ENCODE peak calls at places on chromosomes 16 and 17, in nine cellular contexts. One of them, this sample, is unnamed.

GRCh38 chr17:21058098-21058893 is 15.5 kb upstream of the USP22 start:
- DNase-seq in stomach: no peak
- DNase-seq in upper lobe of left lung: no peak
- DNase-seq in HCT116: no peak
- DNase-seq in prostate gland: no peak
- DNase-seq in transverse colon: no peak
- DNase-seq in esophagus muscularis mucosa: no peak
- DNase-seq in breast epithelium: no peak
- DNase-seq in spleen: no peak
- DNase-seq in this sample: no peak

GRCh38 chr17:15963670-15964110 is 18.8 kb downstream of the ADORA2B start:
- DNase-seq in stomach: no peak
- DNase-seq in upper lobe of left lung: no peak
- DNase-seq in HCT116: peak
- DNase-seq in prostate gland: no peak
- DNase-seq in transverse colon: no peak
- DNase-seq in esophagus muscularis mucosa: no peak
- DNase-seq in breast epithelium: no peak
- DNase-seq in spleen: no peak
- DNase-seq in this sample: no peak

GRCh38 chr17:36949461-36949927 is 740 bp downstream of the AATF start:
- DNase-seq in stomach: no peak
- DNase-seq in upper lobe of left lung: no peak
- DNase-seq in HCT116: no peak
- DNase-seq in prostate gland: no peak
- DNase-seq in transverse colon: no peak
- DNase-seq in esophagus muscularis mucosa: no peak
- DNase-seq in breast epithelium: no peak
- DNase-seq in spleen: no peak
- DNase-seq in this sample: no peak

GRCh38 chr16:57479422-57480126 is 6.7 kb downstream of the DOK4 start:
- DNase-seq in stomach: peak
- DNase-seq in upper lobe of left lung: no peak
- DNase-seq in HCT116: no peak
- DNase-seq in prostate gland: no peak
- DNase-seq in transverse colon: peak
- DNase-seq in esophagus muscularis mucosa: no peak
- DNase-seq in breast epithelium: peak
- DNase-seq in spleen: peak
- DNase-seq in this sample: no peak

GRCh38 chr17:3641717-3642486 is 5.3 kb downstream of the CTNS start:
- DNase-seq in stomach: peak
- DNase-seq in upper lobe of left lung: no peak
- DNase-seq in HCT116: no peak
- DNase-seq in prostate gland: no peak
- DNase-seq in transverse colon: no peak
- DNase-seq in esophagus muscularis mucosa: no peak
- DNase-seq in breast epithelium: no peak
- DNase-seq in spleen: no peak
- DNase-seq in this sample: no peak

GRCh38 chr16:80273635-80274538 is 266.9 kb upstream of the DYNLRB2 start:
- DNase-seq in stomach: no peak
- DNase-seq in upper lobe of left lung: no peak
- DNase-seq in HCT116: no peak
- DNase-seq in prostate gland: no peak
- DNase-seq in transverse colon: no peak
- DNase-seq in esophagus muscularis mucosa: no peak
- DNase-seq in breast epithelium: no peak
- DNase-seq in spleen: no peak
- DNase-seq in this sample: no peak

GRCh38 chr17:40443988-40444899 is 994 bp downstream of the IGFBP4 start:
- DNase-seq in stomach: no peak
- DNase-seq in upper lobe of left lung: no peak
- DNase-seq in HCT116: no peak
- DNase-seq in prostate gland: no peak
- DNase-seq in transverse colon: peak
- DNase-seq in esophagus muscularis mucosa: no peak
- DNase-seq in breast epithelium: no peak
- DNase-seq in spleen: no peak
- DNase-seq in this sample: no peak

GRCh38 chr17:21242780-21243515 is 10.3 kb downstream of the NATD1 start:
- DNase-seq in stomach: no peak
- DNase-seq in upper lobe of left lung: peak
- DNase-seq in HCT116: no peak
- DNase-seq in prostate gland: no peak
- DNase-seq in transverse colon: no peak
- DNase-seq in esophagus muscularis mucosa: no peak
- DNase-seq in breast epithelium: no peak
- DNase-seq in spleen: no peak
- DNase-seq in this sample: no peak

GRCh38 chr17:81991684-81992513 is 14.5 kb downstream of the ASPSCR1 start:
- DNase-seq in stomach: peak
- DNase-seq in upper lobe of left lung: peak
- DNase-seq in HCT116: no peak
- DNase-seq in prostate gland: peak
- DNase-seq in transverse colon: peak
- DNase-seq in esophagus muscularis mucosa: no peak
- DNase-seq in breast epithelium: peak
- DNase-seq in spleen: no peak
- DNase-seq in this sample: no peak

DNA sequence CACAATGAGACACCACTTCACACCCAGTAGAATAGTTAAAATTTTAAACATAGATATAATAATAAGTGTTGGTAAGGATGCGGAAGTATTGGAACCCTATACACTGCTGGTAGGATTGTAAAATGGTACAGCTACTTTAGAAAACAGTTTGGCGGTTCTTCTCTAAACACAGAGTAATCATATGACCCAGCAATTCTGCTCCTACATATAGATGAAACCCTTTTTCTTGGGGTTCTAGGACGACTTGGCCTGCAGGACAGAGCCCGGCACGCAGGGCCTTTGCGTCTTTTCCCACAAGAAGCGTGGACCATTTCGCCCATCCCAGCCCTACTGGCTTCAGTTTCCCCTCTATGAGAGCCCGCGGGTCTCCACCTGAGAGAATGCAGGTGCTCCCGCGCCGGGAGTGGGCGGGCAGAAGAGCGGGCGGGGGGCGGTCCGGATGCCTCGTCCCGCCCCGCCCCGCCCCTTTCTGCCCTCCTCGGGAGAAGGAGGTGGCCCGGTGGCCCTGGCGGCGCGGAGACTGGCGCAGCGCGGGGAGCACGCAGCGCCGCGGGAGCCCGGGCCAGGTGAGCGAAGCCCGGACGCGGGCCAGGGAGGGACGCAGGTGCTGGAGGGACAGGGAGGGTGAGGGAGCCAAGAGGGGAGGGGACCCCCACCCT is at the start of gene SDR42E2:
- DNase-seq in stomach: peak
- DNase-seq in upper lobe of left lung: peak
- DNase-seq in HCT116: no peak
- DNase-seq in prostate gland: no peak
- DNase-seq in transverse colon: peak
- DNase-seq in esophagus muscularis mucosa: no peak
- DNase-seq in breast epithelium: no peak
- DNase-seq in spleen: no peak
- DNase-seq in this sample: no peak
- TF ChIP-seq POLR2AphosphoS5 in stomach: no peak
- TF ChIP-seq POLR2AphosphoS5 in upper lobe of left lung: no peak
- TF ChIP-seq POLR2AphosphoS5 in HCT116: peak
- TF ChIP-seq POLR2AphosphoS5 in prostate gland: no peak
- TF ChIP-seq POLR2AphosphoS5 in transverse colon: no peak
- TF ChIP-seq POLR2AphosphoS5 in esophagus muscularis mucosa: no peak
- TF ChIP-seq POLR2AphosphoS5 in breast epithelium: no peak
- TF ChIP-seq POLR2AphosphoS5 in spleen: no peak
- TF ChIP-seq POLR2AphosphoS5 in this sample: no peak

GRCh38 chr16:30961384-30961783 is 3.8 kb downstream of the SETD1A start:
- DNase-seq in stomach: no peak
- DNase-seq in upper lobe of left lung: no peak
- DNase-seq in HCT116: no peak
- DNase-seq in prostate gland: no peak
- DNase-seq in transverse colon: no peak
- DNase-seq in esophagus muscularis mucosa: no peak
- DNase-seq in breast epithelium: no peak
- DNase-seq in spleen: no peak
- DNase-seq in this sample: no peak

GRCh38 chr16:30956601-30957455 is 726 bp upstream of the SETD1A start:
- DNase-seq in stomach: peak
- DNase-seq in upper lobe of left lung: peak
- DNase-seq in HCT116: peak
- DNase-seq in prostate gland: peak
- DNase-seq in transverse colon: peak
- DNase-seq in esophagus muscularis mucosa: no peak
- DNase-seq in breast epithelium: peak
- DNase-seq in spleen: peak
- DNase-seq in this sample: no peak

GRCh38 chr16:30954993-30955392 is 2.6 kb upstream of the SETD1A start:
- DNase-seq in stomach: no peak
- DNase-seq in upper lobe of left lung: no peak
- DNase-seq in HCT116: no peak
- DNase-seq in prostate gland: no peak
- DNase-seq in transverse colon: no peak
- DNase-seq in esophagus muscularis mucosa: no peak
- DNase-seq in breast epithelium: no peak
- DNase-seq in spleen: no peak
- DNase-seq in this sample: no peak

GRCh38 chr16:30958164-30959083 is 870 bp downstream of the SETD1A start:
- DNase-seq in stomach: peak
- DNase-seq in upper lobe of left lung: no peak
- DNase-seq in HCT116: peak
- DNase-seq in prostate gland: no peak
- DNase-seq in transverse colon: peak
- DNase-seq in esophagus muscularis mucosa: no peak
- DNase-seq in breast epithelium: no peak
- DNase-seq in spleen: peak
- DNase-seq in this sample: no peak

DNA sequence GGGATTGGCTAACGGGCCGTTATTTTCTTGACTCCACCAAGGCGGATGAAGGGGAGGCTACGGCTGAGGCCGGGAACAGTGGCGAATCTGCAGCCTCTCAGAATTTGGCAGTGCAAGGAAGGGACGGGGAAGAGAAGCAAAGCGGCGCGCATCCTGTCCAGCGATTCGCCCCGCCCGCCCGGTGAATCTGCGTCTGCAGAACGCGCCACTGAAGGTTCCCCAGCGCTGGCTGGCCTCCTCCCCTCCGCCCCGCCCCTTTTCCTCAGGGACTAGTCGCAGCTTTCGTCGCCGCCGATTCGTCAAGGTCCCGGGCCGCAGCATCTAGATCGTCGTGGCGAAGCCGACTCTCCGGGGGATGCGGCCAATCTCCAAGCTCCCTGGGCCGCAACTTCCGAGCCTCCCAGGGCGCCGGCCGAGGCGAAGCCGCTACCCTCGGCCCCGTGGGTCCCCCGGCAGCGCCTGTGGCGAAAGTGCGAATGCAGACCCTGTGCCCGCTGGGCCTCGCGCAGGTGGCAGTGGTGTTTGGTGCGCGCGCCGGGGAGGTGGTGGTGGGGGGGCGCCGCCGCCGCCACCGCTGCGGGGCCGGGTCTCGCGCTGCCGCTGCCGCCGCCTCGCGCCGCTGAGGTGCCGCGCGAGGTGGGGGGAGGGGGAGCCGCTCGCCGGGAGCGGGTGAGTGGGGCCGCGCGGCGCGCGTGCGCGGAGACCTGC is at the start of gene SETD1A:
- DNase-seq in stomach: peak
- DNase-seq in upper lobe of left lung: peak
- DNase-seq in HCT116: peak
- DNase-seq in prostate gland: peak
- DNase-seq in transverse colon: peak
- DNase-seq in esophagus muscularis mucosa: peak
- DNase-seq in breast epithelium: peak
- DNase-seq in spleen: peak
- DNase-seq in this sample: no peak
- TF ChIP-seq CTCF in stomach: no peak
- TF ChIP-seq CTCF in upper lobe of left lung: peak
- TF ChIP-seq CTCF in HCT116: no peak
- TF ChIP-seq CTCF in prostate gland: peak
- TF ChIP-seq CTCF in transverse colon: peak
- TF ChIP-seq CTCF in esophagus muscularis mucosa: peak
- TF ChIP-seq CTCF in breast epithelium: peak
- TF ChIP-seq CTCF in spleen: peak
- TF ChIP-seq CTCF in this sample: no peak

DNA sequence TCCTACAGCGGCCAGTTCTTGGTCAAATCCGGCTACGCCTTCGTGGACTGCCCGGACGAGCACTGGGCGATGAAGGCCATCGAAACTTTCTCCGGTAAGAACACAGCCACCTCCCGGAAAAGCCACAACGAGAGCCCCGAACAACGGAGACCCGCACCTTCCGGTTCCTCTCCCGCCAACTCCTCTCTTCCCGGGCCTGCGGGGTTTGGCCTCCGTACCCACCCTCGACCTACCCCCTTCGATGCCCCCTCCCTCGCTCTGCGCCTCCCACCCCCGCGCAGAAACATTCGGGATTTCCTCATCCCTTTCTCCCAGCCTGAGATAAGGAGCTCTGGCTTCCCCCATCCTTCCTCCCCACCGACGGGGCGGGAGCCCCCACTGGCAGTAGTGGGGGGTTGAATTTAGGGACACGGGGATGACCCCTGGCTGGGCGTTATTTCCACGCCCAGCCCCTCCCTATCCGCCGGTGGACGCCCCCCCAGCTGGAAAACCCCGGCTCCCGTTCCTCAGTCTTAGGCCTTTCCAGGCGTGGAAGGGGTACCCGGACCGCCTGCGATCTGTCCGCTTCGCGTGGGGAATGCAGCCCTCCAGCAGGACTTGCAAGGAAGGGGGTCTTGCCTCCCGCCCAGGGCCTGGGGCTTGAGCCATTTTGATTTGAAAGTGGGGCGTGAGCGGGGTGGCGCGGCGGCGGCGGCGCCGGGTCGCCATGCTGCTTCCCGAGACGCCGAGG is 807 bp downstream of the IGF2BP1 start:
- DNase-seq in stomach: no peak
- DNase-seq in upper lobe of left lung: peak
- DNase-seq in HCT116: no peak
- DNase-seq in prostate gland: no peak
- DNase-seq in transverse colon: no peak
- DNase-seq in esophagus muscularis mucosa: peak
- DNase-seq in breast epithelium: no peak
- DNase-seq in spleen: no peak
- DNase-seq in this sample: peak
- TF ChIP-seq POLR2A in stomach: no peak
- TF ChIP-seq POLR2A in upper lobe of left lung: no peak
- TF ChIP-seq POLR2A in HCT116: no peak
- TF ChIP-seq POLR2A in prostate gland: no peak
- TF ChIP-seq POLR2A in transverse colon: no peak
- TF ChIP-seq POLR2A in esophagus muscularis mucosa: no peak
- TF ChIP-seq POLR2A in breast epithelium: no peak
- TF ChIP-seq POLR2A in spleen: no peak
- TF ChIP-seq POLR2A in this sample: no peak

GRCh38 chr17:2580156-2580555 is 13.3 kb upstream of the PAFAH1B1 start:
- DNase-seq in stomach: no peak
- DNase-seq in upper lobe of left lung: no peak
- DNase-seq in HCT116: no peak
- DNase-seq in prostate gland: no peak
- DNase-seq in transverse colon: no peak
- DNase-seq in esophagus muscularis mucosa: no peak
- DNase-seq in breast epithelium: no peak
- DNase-seq in spleen: no peak
- DNase-seq in this sample: no peak
- TF ChIP-seq POLR2AphosphoS5 in stomach: no peak
- TF ChIP-seq POLR2AphosphoS5 in upper lobe of left lung: no peak
- TF ChIP-seq POLR2AphosphoS5 in HCT116: no peak
- TF ChIP-seq POLR2AphosphoS5 in prostate gland: no peak
- TF ChIP-seq POLR2AphosphoS5 in transverse colon: no peak
- TF ChIP-seq POLR2AphosphoS5 in esophagus muscularis mucosa: no peak
- TF ChIP-seq POLR2AphosphoS5 in breast epithelium: no peak
- TF ChIP-seq POLR2AphosphoS5 in spleen: no peak
- TF ChIP-seq POLR2AphosphoS5 in this sample: no peak

This sample was measured in vagina.